ENCODE peak calls at places on chromosomes 11 and 22, in four cellular contexts. H is activated T-cell treated with anti-CD3 and anti-CD28 coated beads, Interleukin-2, amount 50 U/mL, for 72 hours; F is mesothelial cell of epicardium; S is CD8-positive, alpha-beta T cell. O is an unnamed sample.

GRCh38 chr22:42180349-42180842 is 49.8 kb upstream of the CYP2D6 start:
- DNase-seq in H (peak), S (peak), F (no peak), O (peak)

GRCh38 chr22:23878219-23878618 is 16.0 kb upstream of the MIF start:
- DNase-seq in F (no peak), H (no peak), S (no peak), O (no peak)

GRCh38 chr11:11814614-11815452 is 26.9 kb upstream of the USP47 start:
- DNase-seq in F (no peak), H (no peak), S (no peak), O (no peak)

GRCh38 chr22:37802310-37803194 is 5.2 kb upstream of the GCAT start:
- DNase-seq in H (peak), F (no peak), S (no peak), O (no peak)

GRCh38 chr11:106917973-106918372 is 100.3 kb downstream of the GUCY1A2 start:
- DNase-seq in F (no peak), S (no peak), H (peak), O (peak)

GRCh38 chr11:1631066-1631568 is 1.5 kb downstream of the KRTAP5-5 start:
- DNase-seq in H (no peak), S (no peak), F (no peak), O (no peak)

GRCh38 chr22:30078320-30079311 is 1.6 kb upstream of the HORMAD2 start:
- DNase-seq in F (no peak), S (peak), H (no peak), O (no peak)

GRCh38 chr11:80617156-80617555 is 1176.3 kb upstream of the TENM4 start:
- DNase-seq in H (no peak), S (no peak), F (no peak), O (no peak)

GRCh38 chr22:32822188-32822877 is 20.8 kb downstream of the TIMP3 start:
- DNase-seq in F (no peak), S (no peak), H (no peak), O (no peak)